ENCODE peak calls at places on chromosome 2, in seven cellular contexts. N, F, M, E, D, W and V are unnamed samples.

GRCh38 chr2:68980956-68981355 is 6.5 kb downstream of the GKN1 start:
- DNase-seq in N (no peak), F (no peak), M (no peak), E (no peak), D (no peak), W (no peak), V (no peak)

GRCh38 chr2:225378984-225379383 is 20.5 kb upstream of the NYAP2 start:
- DNase-seq in N (no peak), F (no peak), M (no peak), E (no peak), D (no peak), W (no peak), V (no peak)

GRCh38 chr2:148926291-148926961 is 51.4 kb downstream of the KIF5C start:
- DNase-seq in N (peak), F (peak), M (peak), E (peak), D (no peak), W (peak), V (no peak)

GRCh38 chr2:237864030-237864931 is 4.9 kb downstream of the RAMP1 start:
- DNase-seq in N (no peak), F (peak), M (no peak), E (peak), D (no peak), W (no peak), V (no peak)

GRCh38 chr2:45771251-45771650 is 119.8 kb downstream of the PRKCE start:
- DNase-seq in N (no peak), F (peak), M (no peak), E (peak), D (no peak), W (peak), V (no peak)

GRCh38 chr2:200618590-200619021 is 32.8 kb downstream of the AOX1 start:
- DNase-seq in N (no peak), F (no peak), M (no peak), E (no peak), D (peak), W (no peak), V (peak)

GRCh38 chr2:224041554-224041953 is 2.5 kb upstream of the SERPINE2 start:
- DNase-seq in N (no peak), F (no peak), M (no peak), E (no peak), D (no peak), W (no peak), V (no peak)

GRCh38 chr2:191582355-191582754 is 95.6 kb upstream of the NABP1 start:
- DNase-seq in N (no peak), F (no peak), M (no peak), E (no peak), D (peak), W (no peak), V (no peak)

GRCh38 chr2:95359035-95359434 is 43.5 kb upstream of the FAHD2A start:
- DNase-seq in N (no peak), F (no peak), M (peak), E (no peak), D (peak), W (no peak), V (no peak)

GRCh38 chr2:62266433-62267038 is 70.6 kb downstream of the B3GNT2 start:
- DNase-seq in N (no peak), F (no peak), M (no peak), E (no peak), D (peak), W (no peak), V (peak)

GRCh38 chr2:231433990-231434389 is 30.3 kb downstream of the NCL start:
- DNase-seq in N (no peak), F (no peak), M (no peak), E (no peak), D (no peak), W (no peak), V (no peak)

GRCh38 chr2:64210816-64211215 is 66.6 kb upstream of the PELI1 start:
- DNase-seq in N (no peak), F (no peak), M (peak), E (no peak), D (no peak), W (no peak), V (no peak)
- TF ChIP-seq CTCF in N (no peak), F (no peak), M (no peak), E (no peak), D (no peak), W (no peak), V (no peak)

GRCh38 chr2:182911813-182912517 is 45.5 kb upstream of the FRZB start:
- DNase-seq in N (no peak), F (no peak), M (no peak), E (no peak), D (no peak), W (no peak), V (no peak)
- H3K4me3 ChIP-seq in N (no peak), F (no peak), M (no peak), E (no peak), D (no peak), W (no peak), V (no peak)

GRCh38 chr2:74001781-74002514 is 17.2 kb downstream of the TET3 start:
- DNase-seq in N (no peak), F (no peak), M (no peak), E (peak), D (no peak), W (no peak), V (no peak)

GRCh38 chr2:74004212-74005182 is 19.8 kb downstream of the TET3 start:
- DNase-seq in N (no peak), F (no peak), M (no peak), E (peak), D (no peak), W (no peak), V (no peak)

GRCh38 chr2:74005786-74006185 is 21.1 kb downstream of the TET3 start:
- DNase-seq in N (no peak), F (no peak), M (no peak), E (peak), D (no peak), W (no peak), V (no peak)

GRCh38 chr2:74002515-74003391 is 18.0 kb downstream of the TET3 start:
- DNase-seq in N (peak), F (peak), M (peak), E (peak), D (no peak), W (peak), V (no peak)

GRCh38 chr2:74003494-74004211 is 18.9 kb downstream of the TET3 start:
- DNase-seq in N (no peak), F (no peak), M (no peak), E (peak), D (peak), W (peak), V (no peak)
- TF ChIP-seq CTCF in N (no peak), F (no peak), M (no peak), E (no peak), D (no peak), W (no peak), V (no peak)

DNA sequence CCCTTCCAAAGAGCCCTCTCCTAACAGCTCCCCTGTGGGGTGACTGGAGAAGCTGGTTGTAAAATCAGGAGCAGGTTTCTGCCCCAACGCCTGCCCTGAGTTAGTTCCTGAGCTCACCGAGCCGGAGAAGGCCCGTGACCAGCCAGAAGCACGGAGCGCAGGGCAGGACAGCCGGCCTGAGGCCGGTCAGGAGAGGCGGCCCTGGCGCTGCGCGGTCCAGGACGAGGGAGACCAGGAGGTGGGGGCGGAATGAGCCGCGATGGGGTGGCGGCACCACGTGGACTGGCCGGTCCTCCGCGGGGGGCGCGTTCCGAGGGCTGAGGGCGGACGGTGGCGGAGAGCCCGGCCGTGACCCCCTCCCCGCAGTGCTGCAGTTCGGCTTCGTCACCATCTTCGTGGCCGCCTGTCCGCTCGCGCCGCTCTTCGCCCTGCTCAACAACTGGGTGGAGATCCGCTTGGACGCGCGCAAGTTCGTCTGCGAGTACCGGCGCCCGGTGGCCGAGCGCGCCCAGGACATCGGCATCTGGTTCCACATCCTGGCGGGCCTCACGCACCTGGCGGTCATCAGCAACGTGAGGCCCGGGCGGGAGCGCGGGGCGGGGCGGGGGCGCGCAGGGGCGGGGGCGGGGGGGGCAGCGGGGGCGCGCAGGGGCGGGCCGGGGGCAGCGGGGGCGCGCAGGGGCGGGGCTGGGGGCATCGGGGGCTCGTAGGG is 29.0 kb downstream of the ANO7 start:
- DNase-seq in N (peak), F (peak), M (peak), E (peak), D (peak), W (peak), V (no peak)
- H3K4me3 ChIP-seq in N (no peak), F (peak), M (peak), E (peak), D (peak), W (peak), V (peak)

DNA sequence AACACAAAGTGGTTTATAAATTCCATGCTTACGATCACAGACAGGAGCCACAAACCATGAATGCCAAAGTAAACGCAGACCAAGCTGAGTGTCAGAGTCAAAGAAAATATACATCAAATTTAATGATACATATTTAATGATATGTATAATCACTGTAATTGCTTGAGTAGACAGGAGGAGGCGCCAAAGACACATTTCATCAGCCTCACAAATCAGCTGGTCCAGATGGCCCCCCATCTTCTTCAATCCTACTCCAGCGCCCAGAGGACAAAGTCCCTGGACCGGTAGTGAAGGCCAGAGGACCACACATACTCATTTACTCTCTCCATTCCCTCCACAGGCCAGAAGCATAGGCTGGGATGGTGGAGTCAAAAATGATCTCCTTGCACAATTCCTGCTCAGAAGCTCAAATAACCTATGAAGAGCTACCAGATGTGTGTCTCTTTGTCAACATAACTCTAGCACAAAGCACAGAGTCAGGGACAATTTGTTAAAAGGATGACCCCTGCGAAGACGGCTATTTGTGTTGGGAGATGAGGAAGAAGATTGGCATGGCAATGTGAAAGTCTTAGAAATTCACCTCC is 149.3 kb upstream of the PGAP1 start:
- DNase-seq in N (no peak), F (no peak), M (no peak), E (no peak), D (no peak), W (no peak), V (no peak)
- TF ChIP-seq CTCF in N (no peak), F (no peak), M (no peak), E (peak), D (peak), W (peak), V (peak)

GRCh38 chr2:144512421-144513272 is 7.3 kb downstream of the ZEB2 start:
- DNase-seq in N (no peak), F (no peak), M (no peak), E (no peak), D (no peak), W (no peak), V (no peak)
- H3K4me3 ChIP-seq in N (no peak), F (no peak), M (peak), E (peak), D (no peak), W (peak), V (peak)

GRCh38 chr2:122960727-122961641 is 1064.1 kb upstream of the CNTNAP5 start:
- DNase-seq in N (no peak), F (no peak), M (no peak), E (no peak), D (no peak), W (no peak), V (no peak)
- TF ChIP-seq CTCF in N (no peak), F (no peak), M (no peak), E (no peak), D (no peak), W (no peak), V (no peak)

GRCh38 chr2:35973737-35974132 is 381.8 kb upstream of the CRIM1 start:
- DNase-seq in N (no peak), F (peak), M (no peak), E (no peak), D (no peak), W (peak), V (no peak)

GRCh38 chr2:35973132-35973736 is 382.3 kb upstream of the CRIM1 start:
- DNase-seq in N (no peak), F (peak), M (no peak), E (no peak), D (no peak), W (no peak), V (no peak)

GRCh38 chr2:35976611-35977010 is 379.0 kb upstream of the CRIM1 start:
- DNase-seq in N (no peak), F (no peak), M (no peak), E (no peak), D (no peak), W (no peak), V (no peak)

GRCh38 chr2:35978218-35978617 is 377.4 kb upstream of the CRIM1 start:
- DNase-seq in N (no peak), F (no peak), M (no peak), E (no peak), D (no peak), W (no peak), V (no peak)
- H3K4me3 ChIP-seq in N (no peak), F (no peak), M (no peak), E (no peak), D (no peak), W (no peak), V (no peak)